ENCODE peak calls at places on chromosomes 2 and 18, in four cellular contexts. P, N, Y and K are unnamed samples.

GRCh38 chr2:164964744-164965143 is 9.4 kb upstream of the SLC38A11 start:
- DNase-seq in P (no peak), N (no peak), Y (no peak), K (no peak)

GRCh38 chr2:171447675-171448074 is 13.6 kb downstream of the DCAF17 start:
- DNase-seq in P (no peak), Y (no peak), N (no peak), K (no peak)

GRCh38 chr2:10297950-10298349 is 4.8 kb upstream of the HPCAL1 start:
- DNase-seq in Y (peak), N (no peak), P (peak), K (no peak)

GRCh38 chr18:76358774-76359173 is 136.3 kb downstream of the ZNF516 start:
- DNase-seq in N (no peak), P (no peak), Y (no peak), K (no peak)

GRCh38 chr2:167388497-167388896 is 500.2 kb downstream of the XIRP2 start:
- DNase-seq in Y (no peak), N (no peak), P (no peak), K (no peak)

GRCh38 chr2:233995985-233996384 is 54.5 kb upstream of the SPP2 start:
- DNase-seq in Y (no peak), N (no peak), P (no peak), K (no peak)

GRCh38 chr2:150450765-150451164 is 36.7 kb downstream of the RND3 start:
- DNase-seq in Y (no peak), N (no peak), P (no peak), K (no peak)

GRCh38 chr2:163348843-163349395 is 386.9 kb downstream of the FIGN start:
- DNase-seq in Y (peak), P (peak), N (no peak), K (peak)

GRCh38 chr2:108909917-108910515 is 79.0 kb downstream of the EDAR start:
- DNase-seq in N (no peak), P (no peak), Y (no peak), K (no peak)

GRCh38 chr2:217289153-217289908 is 429.5 kb upstream of the TNP1 start:
- DNase-seq in P (no peak), Y (no peak), N (no peak), K (no peak)

GRCh38 chr2:44715671-44716077 is 225.8 kb upstream of the SIX3 start:
- DNase-seq in N (no peak), P (peak), Y (peak), K (no peak)

GRCh38 chr18:7629416-7629815 is 62.3 kb downstream of the PTPRM start:
- DNase-seq in P (no peak), Y (no peak), N (no peak), K (no peak)

GRCh38 chr2:102376052-102376591 is 20.5 kb downstream of the IL18R1 start:
- DNase-seq in P (no peak), Y (no peak), N (no peak), K (no peak)

GRCh38 chr2:144323946-144324345 is 196.0 kb downstream of the ZEB2 start:
- DNase-seq in Y (no peak), P (no peak), N (no peak), K (no peak)

GRCh38 chr18:59610546-59611140 is 86.6 kb downstream of the CCBE1 start:
- DNase-seq in Y (no peak), N (no peak), P (no peak), K (no peak)

GRCh38 chr18:47404845-47405244 is 153.4 kb upstream of the SKOR2 start:
- DNase-seq in Y (no peak), P (no peak), N (no peak), K (no peak)

GRCh38 chr2:96138146-96139145 is at the start of gene ASTL:
- DNase-seq in N (peak), Y (peak), P (peak), K (peak)

GRCh38 chr2:12604248-12604801 is 112.4 kb upstream of the TRIB2 start:
- DNase-seq in P (no peak), Y (no peak), N (no peak), K (no peak)

GRCh38 chr2:179344280-179344961 is 79.8 kb upstream of the SESTD1 start:
- DNase-seq in P (no peak), N (no peak), Y (peak), K (no peak)

GRCh38 chr2:105298017-105298416 is 31.5 kb downstream of the TGFBRAP1 start:
- DNase-seq in P (no peak), Y (no peak), N (no peak), K (no peak)

GRCh38 chr2:112701092-112701491 is 19.7 kb upstream of the NT5DC4 start:
- DNase-seq in N (no peak), P (no peak), Y (no peak), K (no peak)

GRCh38 chr2:191059308-191059707 is 45.3 kb upstream of the STAT1 start:
- DNase-seq in N (no peak), Y (no peak), P (no peak), K (no peak)

GRCh38 chr2:20645301-20645701 is 5.6 kb downstream of the HS1BP3 start:
- DNase-seq in P (no peak), Y (no peak), N (no peak), K (no peak)

GRCh38 chr2:234249873-234250272 is 199.4 kb downstream of the SPP2 start:
- DNase-seq in N (no peak), P (peak), Y (peak), K (no peak)

GRCh38 chr2:238166391-238167343 is 7.9 kb downstream of the ERFE start:
- DNase-seq in Y (no peak), P (no peak), N (no peak), K (no peak)

GRCh38 chr2:88751770-88752169 is 60.3 kb downstream of the RPIA start:
- DNase-seq in N (peak), Y (no peak), P (no peak), K (no peak)

GRCh38 chr2:102159295-102159694 is 16.7 kb downstream of the IL1R1 start:
- DNase-seq in P (no peak), Y (no peak), N (no peak), K (no peak)

GRCh38 chr18:31399336-31400032 is 22.9 kb downstream of the DSG4 start:
- DNase-seq in P (no peak), Y (no peak), N (no peak), K (no peak)

GRCh38 chr18:24862225-24862893 is 401.9 kb downstream of the HRH4 start:
- DNase-seq in P (no peak), Y (no peak), N (no peak), K (no peak)

GRCh38 chr2:238655974-238656722 is 191.7 kb upstream of the TWIST2 start:
- DNase-seq in Y (no peak), N (no peak), P (no peak), K (no peak)

GRCh38 chr18:56637897-56638231 is 528 bp downstream of the TXNL1 start:
- DNase-seq in Y (no peak), P (no peak), N (no peak), K (peak)

GRCh38 chr2:25960920-25961319 is 21.4 kb downstream of the KIF3C start:
- DNase-seq in Y (no peak), N (no peak), P (no peak), K (no peak)

GRCh38 chr18:79769698-79770500 is 27.8 kb upstream of the KCNG2 start:
- DNase-seq in N (no peak), P (no peak), Y (no peak), K (no peak)

GRCh38 chr2:96832751-96833507 is 10.9 kb downstream of the ANKRD23 start:
- DNase-seq in P (peak), N (peak), Y (peak), K (no peak)

GRCh38 chr2:192064459-192064858 is 130.3 kb downstream of the TMEFF2 start:
- DNase-seq in N (no peak), Y (no peak), P (no peak), K (no peak)

GRCh38 chr2:218397502-218398436 is 1.9 kb upstream of the CTDSP1 start:
- DNase-seq in P (peak), N (peak), Y (peak), K (peak)

GRCh38 chr2:8260213-8260612 is 421.6 kb upstream of the ID2 start:
- DNase-seq in P (no peak), N (no peak), Y (no peak), K (no peak)